ENCODE peak calls at places on chromosomes 3 and 15, in seven cellular contexts. K, P, J, W, M, E and U are unnamed samples.

GRCh38 chr3:147412491-147412916 is 3.3 kb downstream of the ZIC1 start:
- DNase-seq in M (no peak), K (no peak), W (no peak), P (peak; percentile 40), J (no peak), E (no peak), U (no peak)

GRCh38 chr15:59276225-59277178 is 69.9 kb downstream of the LDHAL6B start:
- DNase-seq in K (peak; percentile 98), J (no peak), W (no peak), M (no peak), P (no peak), E (no peak), U (no peak)

GRCh38 chr3:73609655-73610054 is 15.1 kb downstream of the PDZRN3 start:
- DNase-seq in J (no peak), M (no peak), P (no peak), E (no peak), K (no peak), W (no peak), U (no peak)

GRCh38 chr3:42892169-42892568 is 13.8 kb upstream of the ZNF662 start:
- DNase-seq in P (no peak), M (no peak), W (no peak), K (no peak), J (no peak), E (no peak), U (no peak)

GRCh38 chr3:59609967-59610366 is 560.1 kb upstream of the CFAP20DC start:
- DNase-seq in K (no peak), E (peak; percentile 74), P (peak; percentile 34), J (peak; percentile 50), W (no peak), M (no peak), U (no peak)

GRCh38 chr15:32872606-32873291 is 154.9 kb downstream of the GREM1 start:
- DNase-seq in E (peak; percentile 90), P (peak; percentile 79), K (no peak), J (no peak), M (no peak), W (no peak), U (peak; percentile 8)

GRCh38 chr3:172397716-172398405 is 50.4 kb downstream of the GHSR start:
- DNase-seq in E (peak; percentile 41), K (peak; percentile 29), P (peak; percentile 89), M (no peak), W (no peak), J (no peak), U (no peak)

GRCh38 chr3:154584041-154584440 is 154.1 kb upstream of the GPR149 start:
- DNase-seq in W (no peak), K (peak; percentile 12), J (no peak), M (no peak), E (peak; percentile 1), P (no peak), U (no peak)

GRCh38 chr3:192902481-192903023 is 15.1 kb downstream of the MB21D2 start:
- DNase-seq in K (no peak), J (no peak), E (no peak), P (no peak), W (no peak), M (no peak), U (no peak)

GRCh38 chr3:140899363-140899762 is 42.3 kb upstream of the SLC25A36 start:
- DNase-seq in E (no peak), W (no peak), J (no peak), K (no peak), P (no peak), M (no peak), U (no peak)

GRCh38 chr15:35293353-35294130 is 208.4 kb upstream of the NANOGP8 start:
- DNase-seq in K (peak; percentile 82), P (peak; percentile 81), M (no peak), E (peak; percentile 75), W (no peak), J (no peak), U (no peak)
- TF ChIP-seq CTCF in K (peak; percentile 28), P (peak; percentile 54), M (peak; percentile 21), E (peak; percentile 42), W (no peak), J (peak; percentile 17), U (peak; percentile 20)

DNA sequence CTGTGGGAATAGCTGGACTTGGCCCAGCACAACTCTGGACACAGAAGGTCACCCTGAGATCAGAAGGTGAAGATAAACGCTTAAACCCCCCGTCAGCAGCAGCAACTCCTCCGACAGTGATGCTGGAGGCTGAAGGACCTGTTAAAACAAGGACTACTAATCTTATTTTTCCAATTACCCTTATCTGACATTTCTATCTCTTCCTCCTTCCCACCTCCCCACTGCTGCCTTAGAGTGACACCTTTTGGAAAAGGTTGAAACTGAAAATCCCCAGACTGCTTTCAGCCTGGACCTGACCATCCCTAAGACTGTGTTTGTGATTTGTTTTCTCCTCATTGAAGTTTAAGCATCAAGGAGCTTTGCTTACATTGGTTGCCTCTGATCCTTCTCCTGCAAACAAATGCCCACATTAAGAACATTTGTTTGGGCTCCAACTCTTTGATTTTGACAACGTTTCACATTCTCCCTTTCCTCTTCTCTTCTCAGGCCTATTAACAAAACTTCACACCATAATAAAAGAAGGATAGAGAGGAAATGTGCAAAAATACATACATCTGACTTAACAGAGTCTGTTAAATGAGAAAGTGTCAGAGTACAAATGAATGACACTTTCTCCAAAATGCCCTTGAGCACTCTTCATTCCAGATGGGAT is 410.6 kb upstream of the WNT5A start:
- DNase-seq in K (peak; percentile 22), P (peak; percentile 49), J (peak; percentile 40), W (no peak), M (no peak), E (no peak), U (peak; percentile 48)
- TF ChIP-seq CTCF in K (peak; percentile 31), P (peak; percentile 55), J (peak; percentile 59), W (no peak), M (peak; percentile 53), E (peak; percentile 50), U (peak; percentile 88)

GRCh38 chr3:127831723-127832172 is 9.4 kb upstream of the MGLL start:
- DNase-seq in W (peak; percentile 86), M (peak; percentile 26), E (peak; percentile 49), J (peak; percentile 46), P (peak; percentile 64), K (peak; percentile 44), U (peak; percentile 15)
- TF ChIP-seq CTCF in W (peak; percentile 79), M (peak; percentile 75), E (peak; percentile 65), J (peak; percentile 55), P (peak; percentile 74), K (peak; percentile 31), U (peak; percentile 67)

GRCh38 chr15:73183071-73183470 is 130.8 kb downstream of the NEO1 start:
- DNase-seq in P (no peak), K (no peak), J (no peak), E (no peak), W (no peak), M (no peak), U (no peak)
- TF ChIP-seq CTCF in P (no peak), K (no peak), J (no peak), E (no peak), W (no peak), M (no peak), U (no peak)

GRCh38 chr3:53730565-53730964 is 115.7 kb downstream of the CHDH start:
- DNase-seq in J (no peak), P (peak; percentile 42), M (no peak), E (peak; percentile 15), W (no peak), K (no peak), U (no peak)

GRCh38 chr3:53728606-53729005 is 117.6 kb downstream of the CHDH start:
- DNase-seq in K (no peak), W (no peak), P (peak; percentile 29), E (no peak), M (no peak), J (no peak), U (no peak)

GRCh38 chr3:53729130-53729529 is 117.1 kb downstream of the CHDH start:
- DNase-seq in P (no peak), J (no peak), W (no peak), E (peak; percentile 48), K (no peak), M (no peak), U (no peak)

GRCh38 chr3:53731934-53732624 is 114.1 kb downstream of the CHDH start:
- DNase-seq in J (no peak), K (no peak), W (no peak), E (no peak), M (no peak), P (no peak), U (no peak)

DNA sequence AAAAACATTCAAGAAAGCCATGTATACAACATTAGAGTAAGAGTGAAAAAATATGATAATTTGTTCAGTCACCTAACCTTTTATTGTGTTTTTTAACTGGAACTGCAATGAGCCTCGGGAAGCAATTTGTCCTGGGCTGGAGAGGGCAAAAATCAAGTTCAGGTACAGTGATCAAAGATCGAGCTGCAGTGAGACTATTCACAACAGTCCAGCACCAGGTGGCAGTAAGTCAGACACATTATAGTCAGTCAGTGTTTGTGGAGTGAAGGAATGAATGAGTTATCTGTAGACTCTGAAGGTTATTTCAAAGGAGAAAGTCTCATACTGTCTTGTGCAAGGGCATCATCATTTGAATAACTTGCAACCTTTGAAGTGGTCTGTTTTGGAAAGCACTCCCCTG is 116.6 kb downstream of the CHDH start:
- DNase-seq in K (peak; percentile 7), E (peak; percentile 4), W (no peak), M (no peak), P (no peak), J (no peak), U (no peak)
- TF ChIP-seq CTCF in K (no peak), E (peak; percentile 35), W (no peak), M (no peak), P (peak; percentile 32), J (no peak), U (peak; percentile 34)